ENCODE peak calls at places on chromosomes 1 and 21, in seven cellular contexts. One of them, this sample, is unnamed.

GRCh38 chr1:167648252-167648849 is 18.3 kb downstream of the RCSD1 start:
- DNase-seq in type B pancreatic cell: no peak
- DNase-seq in brain microvascular endothelial cell: no peak
- DNase-seq in stomach: no peak
- DNase-seq in osteoblast: no peak
- DNase-seq in AG10803: no peak
- DNase-seq in lower lobe of right lung: no peak
- DNase-seq in this sample: no peak

GRCh38 chr1:7471836-7472235 is 299.3 kb upstream of the VAMP3 start:
- DNase-seq in type B pancreatic cell: no peak
- DNase-seq in brain microvascular endothelial cell: no peak
- DNase-seq in stomach: no peak
- DNase-seq in osteoblast: peak
- DNase-seq in AG10803: peak
- DNase-seq in lower lobe of right lung: no peak
- DNase-seq in this sample: no peak

GRCh38 chr1:220113136-220113695 is 19.3 kb downstream of the IARS2 start:
- DNase-seq in type B pancreatic cell: no peak
- DNase-seq in brain microvascular endothelial cell: peak
- DNase-seq in stomach: no peak
- DNase-seq in osteoblast: no peak
- DNase-seq in AG10803: peak
- DNase-seq in lower lobe of right lung: no peak
- DNase-seq in this sample: peak

GRCh38 chr1:79815115-79815514 is 808.6 kb upstream of the ADGRL4 start:
- DNase-seq in type B pancreatic cell: no peak
- DNase-seq in brain microvascular endothelial cell: no peak
- DNase-seq in stomach: no peak
- DNase-seq in osteoblast: no peak
- DNase-seq in AG10803: peak
- DNase-seq in lower lobe of right lung: no peak
- DNase-seq in this sample: no peak

GRCh38 chr1:228097333-228098081 is 5.6 kb downstream of the C1orf35 start:
- DNase-seq in type B pancreatic cell: no peak
- DNase-seq in brain microvascular endothelial cell: no peak
- DNase-seq in stomach: peak
- DNase-seq in osteoblast: peak
- DNase-seq in AG10803: no peak
- DNase-seq in lower lobe of right lung: no peak
- DNase-seq in this sample: no peak

GRCh38 chr1:210792250-210792649 is 341.7 kb downstream of the KCNH1 start:
- DNase-seq in type B pancreatic cell: no peak
- DNase-seq in brain microvascular endothelial cell: no peak
- DNase-seq in stomach: no peak
- DNase-seq in osteoblast: peak
- DNase-seq in AG10803: no peak
- DNase-seq in lower lobe of right lung: no peak
- DNase-seq in this sample: no peak

GRCh38 chr1:228312091-228312764 is 94.4 kb downstream of the TRIM11 start:
- DNase-seq in type B pancreatic cell: no peak
- DNase-seq in brain microvascular endothelial cell: no peak
- DNase-seq in stomach: no peak
- DNase-seq in osteoblast: peak
- DNase-seq in AG10803: no peak
- DNase-seq in lower lobe of right lung: peak
- DNase-seq in this sample: no peak

GRCh38 chr1:113659010-113659409 is 100.3 kb downstream of the PHTF1 start:
- DNase-seq in type B pancreatic cell: no peak
- DNase-seq in brain microvascular endothelial cell: no peak
- DNase-seq in stomach: no peak
- DNase-seq in osteoblast: no peak
- DNase-seq in AG10803: no peak
- DNase-seq in lower lobe of right lung: no peak
- DNase-seq in this sample: no peak

GRCh38 chr1:30405631-30406212 is 317.7 kb downstream of the MATN1 start:
- DNase-seq in type B pancreatic cell: peak
- DNase-seq in brain microvascular endothelial cell: no peak
- DNase-seq in stomach: peak
- DNase-seq in osteoblast: no peak
- DNase-seq in AG10803: no peak
- DNase-seq in lower lobe of right lung: no peak
- DNase-seq in this sample: no peak

GRCh38 chr1:11692899-11693590 is 1.5 kb downstream of the DRAXIN start:
- DNase-seq in type B pancreatic cell: no peak
- DNase-seq in brain microvascular endothelial cell: peak
- DNase-seq in stomach: no peak
- DNase-seq in osteoblast: peak
- DNase-seq in AG10803: peak
- DNase-seq in lower lobe of right lung: no peak
- DNase-seq in this sample: no peak

GRCh38 chr1:34858901-34859441 is 578 bp downstream of the SMIM12 start:
- DNase-seq in type B pancreatic cell: no peak
- DNase-seq in brain microvascular endothelial cell: peak
- DNase-seq in stomach: no peak
- DNase-seq in osteoblast: peak
- DNase-seq in AG10803: peak
- DNase-seq in lower lobe of right lung: no peak
- DNase-seq in this sample: no peak

GRCh38 chr1:246302251-246302625 is 204.8 kb downstream of the SMYD3 start:
- DNase-seq in type B pancreatic cell: no peak
- DNase-seq in brain microvascular endothelial cell: no peak
- DNase-seq in stomach: no peak
- DNase-seq in osteoblast: no peak
- DNase-seq in AG10803: peak
- DNase-seq in lower lobe of right lung: no peak
- DNase-seq in this sample: no peak

GRCh38 chr1:9278585-9279153 is 14.0 kb upstream of the SPSB1 start:
- DNase-seq in type B pancreatic cell: no peak
- DNase-seq in brain microvascular endothelial cell: no peak
- DNase-seq in stomach: no peak
- DNase-seq in osteoblast: peak
- DNase-seq in AG10803: no peak
- DNase-seq in lower lobe of right lung: no peak
- DNase-seq in this sample: no peak

GRCh38 chr1:9279172-9279840 is 13.4 kb upstream of the SPSB1 start:
- DNase-seq in type B pancreatic cell: no peak
- DNase-seq in brain microvascular endothelial cell: no peak
- DNase-seq in stomach: no peak
- DNase-seq in osteoblast: peak
- DNase-seq in AG10803: no peak
- DNase-seq in lower lobe of right lung: no peak
- DNase-seq in this sample: no peak

GRCh38 chr1:9281907-9282306 is 10.8 kb upstream of the SPSB1 start:
- DNase-seq in type B pancreatic cell: no peak
- DNase-seq in brain microvascular endothelial cell: no peak
- DNase-seq in stomach: no peak
- DNase-seq in osteoblast: peak
- DNase-seq in AG10803: no peak
- DNase-seq in lower lobe of right lung: no peak
- DNase-seq in this sample: no peak

GRCh38 chr1:9281071-9281827 is 11.4 kb upstream of the SPSB1 start:
- DNase-seq in type B pancreatic cell: no peak
- DNase-seq in brain microvascular endothelial cell: no peak
- DNase-seq in stomach: no peak
- DNase-seq in osteoblast: peak
- DNase-seq in AG10803: peak
- DNase-seq in lower lobe of right lung: no peak
- DNase-seq in this sample: no peak

GRCh38 chr1:9280015-9280860 is 12.5 kb upstream of the SPSB1 start:
- DNase-seq in type B pancreatic cell: no peak
- DNase-seq in brain microvascular endothelial cell: peak
- DNase-seq in stomach: peak
- DNase-seq in osteoblast: peak
- DNase-seq in AG10803: peak
- DNase-seq in lower lobe of right lung: no peak
- DNase-seq in this sample: no peak
- TF ChIP-seq CTCF in type B pancreatic cell: no peak
- TF ChIP-seq CTCF in brain microvascular endothelial cell: no peak
- TF ChIP-seq CTCF in stomach: no peak
- TF ChIP-seq CTCF in osteoblast: no peak
- TF ChIP-seq CTCF in AG10803: peak
- TF ChIP-seq CTCF in lower lobe of right lung: no peak
- TF ChIP-seq CTCF in this sample: no peak

DNA sequence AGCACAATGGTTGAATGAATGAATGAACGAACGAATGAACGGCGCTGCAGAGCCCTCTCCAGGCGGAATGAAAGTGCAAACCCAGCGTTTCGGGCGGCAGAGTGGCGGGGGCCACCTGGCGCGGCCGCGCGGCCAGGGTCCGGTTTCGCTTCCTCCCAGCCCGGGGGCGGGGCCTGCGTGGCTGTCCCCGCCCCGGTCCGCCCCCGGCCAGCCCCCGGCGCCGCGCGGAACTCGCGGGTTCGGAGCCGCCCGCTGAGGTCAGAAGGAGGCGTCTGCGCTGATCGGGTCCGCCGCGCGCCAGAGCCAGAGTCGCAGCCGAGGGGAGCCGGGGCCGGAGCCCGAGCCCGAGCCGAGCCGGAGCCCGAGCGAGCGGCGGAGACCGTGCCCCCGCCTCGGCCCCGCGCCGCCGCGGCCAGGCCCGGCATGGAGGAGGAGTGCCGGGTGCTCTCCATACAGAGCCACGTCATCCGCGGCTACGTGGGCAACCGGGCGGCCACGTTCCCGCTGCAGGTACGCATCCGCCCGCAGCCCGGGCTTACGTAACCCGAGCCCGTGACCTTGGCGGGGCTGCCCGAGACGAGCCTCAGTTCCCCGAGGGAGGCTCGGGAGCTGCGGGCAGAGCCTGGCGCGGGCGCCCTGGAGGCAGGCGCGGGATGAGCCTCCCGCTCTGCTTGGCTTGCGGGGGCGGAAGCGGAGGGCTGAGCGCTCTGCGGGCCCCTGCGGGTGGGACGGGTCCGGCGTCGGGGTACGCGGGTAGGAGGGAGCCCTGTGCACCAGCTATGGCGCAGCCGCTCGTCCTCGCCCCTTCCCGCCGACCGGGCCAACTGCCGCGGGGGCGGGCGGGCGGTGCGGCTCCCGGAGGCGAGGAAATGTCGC is at the start of gene PDXK:
- DNase-seq in type B pancreatic cell: peak
- DNase-seq in brain microvascular endothelial cell: peak
- DNase-seq in stomach: peak
- DNase-seq in osteoblast: peak
- DNase-seq in AG10803: peak
- DNase-seq in lower lobe of right lung: peak
- DNase-seq in this sample: no peak
- TF ChIP-seq CTCF in type B pancreatic cell: no peak
- TF ChIP-seq CTCF in brain microvascular endothelial cell: no peak
- TF ChIP-seq CTCF in stomach: no peak
- TF ChIP-seq CTCF in osteoblast: no peak
- TF ChIP-seq CTCF in AG10803: no peak
- TF ChIP-seq CTCF in lower lobe of right lung: no peak
- TF ChIP-seq CTCF in this sample: peak

DNA sequence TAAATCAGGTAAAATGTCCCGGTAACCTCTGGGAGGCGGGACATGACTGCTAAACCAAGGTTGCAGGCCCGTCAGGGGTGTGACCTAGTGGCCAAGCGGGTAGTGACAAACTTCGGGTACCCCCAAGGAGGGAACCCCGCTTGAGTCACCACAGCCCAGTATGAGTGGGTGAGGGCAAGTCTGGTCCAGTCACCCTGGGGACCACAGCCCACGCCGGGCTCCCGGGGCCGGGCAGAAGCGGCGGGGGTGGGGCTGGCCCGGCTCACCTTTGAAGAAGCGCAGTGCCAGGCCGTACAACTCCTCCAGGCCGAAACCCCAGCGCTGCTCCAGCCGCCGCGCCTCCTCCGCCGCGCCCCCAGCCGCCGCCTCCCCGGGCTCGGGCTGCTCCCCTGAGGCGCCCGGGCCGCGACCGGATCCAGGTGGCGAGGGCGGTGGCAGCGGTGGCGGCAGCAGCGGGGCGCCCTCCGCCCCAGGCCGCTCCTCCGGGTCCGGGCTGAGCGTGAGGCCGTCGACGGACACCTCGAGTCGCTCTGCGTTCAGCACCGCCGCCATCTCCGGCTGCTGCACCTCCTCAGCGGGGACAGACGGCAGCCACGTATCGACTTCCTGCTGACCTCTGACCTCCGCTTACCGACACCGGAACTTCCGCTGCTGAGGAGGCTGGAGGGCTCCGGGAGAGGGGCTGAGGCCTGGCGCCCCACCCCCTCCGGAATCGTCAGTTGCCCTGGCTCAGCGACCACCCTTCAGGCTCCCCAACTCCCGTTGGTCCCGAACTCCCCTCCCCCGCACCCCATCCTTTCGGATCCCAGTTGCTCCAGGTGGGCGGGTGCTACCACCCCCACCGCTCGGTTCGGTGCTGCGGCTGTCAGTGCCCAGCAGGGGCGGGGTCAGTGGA is at the start of gene ACBD3:
- DNase-seq in type B pancreatic cell: peak
- DNase-seq in brain microvascular endothelial cell: peak
- DNase-seq in stomach: peak
- DNase-seq in osteoblast: peak
- DNase-seq in AG10803: peak
- DNase-seq in lower lobe of right lung: peak
- DNase-seq in this sample: peak
- TF ChIP-seq CTCF in type B pancreatic cell: no peak
- TF ChIP-seq CTCF in brain microvascular endothelial cell: peak
- TF ChIP-seq CTCF in stomach: no peak
- TF ChIP-seq CTCF in osteoblast: no peak
- TF ChIP-seq CTCF in AG10803: no peak
- TF ChIP-seq CTCF in lower lobe of right lung: no peak
- TF ChIP-seq CTCF in this sample: peak

GRCh38 chr1:214318356-214318755 is 37.4 kb downstream of the SMYD2 start:
- DNase-seq in type B pancreatic cell: no peak
- DNase-seq in brain microvascular endothelial cell: peak
- DNase-seq in stomach: no peak
- DNase-seq in osteoblast: peak
- DNase-seq in AG10803: no peak
- DNase-seq in lower lobe of right lung: no peak
- DNase-seq in this sample: no peak

GRCh38 chr1:214317734-214318133 is 36.8 kb downstream of the SMYD2 start:
- DNase-seq in type B pancreatic cell: no peak
- DNase-seq in brain microvascular endothelial cell: no peak
- DNase-seq in stomach: no peak
- DNase-seq in osteoblast: no peak
- DNase-seq in AG10803: no peak
- DNase-seq in lower lobe of right lung: no peak
- DNase-seq in this sample: no peak

GRCh38 chr1:214318956-214319355 is 38.0 kb downstream of the SMYD2 start:
- DNase-seq in type B pancreatic cell: no peak
- DNase-seq in brain microvascular endothelial cell: no peak
- DNase-seq in stomach: no peak
- DNase-seq in osteoblast: no peak
- DNase-seq in AG10803: no peak
- DNase-seq in lower lobe of right lung: no peak
- DNase-seq in this sample: no peak

GRCh38 chr1:214321686-214322453 is 40.9 kb downstream of the SMYD2 start:
- DNase-seq in type B pancreatic cell: no peak
- DNase-seq in brain microvascular endothelial cell: no peak
- DNase-seq in stomach: no peak
- DNase-seq in osteoblast: no peak
- DNase-seq in AG10803: no peak
- DNase-seq in lower lobe of right lung: no peak
- DNase-seq in this sample: no peak

DNA sequence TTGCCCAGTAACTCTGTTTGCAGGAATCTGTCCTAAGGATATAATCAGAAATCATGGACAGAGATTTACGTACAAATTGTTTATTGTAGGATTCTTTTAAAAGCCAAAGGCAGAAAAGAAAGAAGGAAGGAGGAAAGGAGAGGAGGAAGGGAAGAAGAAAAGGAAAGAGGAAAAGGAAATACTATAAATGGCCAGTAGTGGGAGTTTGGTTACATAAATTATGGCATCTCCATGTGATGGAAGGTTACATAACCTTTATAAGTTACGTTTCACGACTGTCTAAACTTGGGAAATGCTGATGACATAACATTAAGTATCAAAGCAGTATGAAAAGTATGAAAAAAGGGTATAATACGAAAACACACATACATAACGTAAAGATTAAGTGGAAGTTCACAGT is 39.0 kb downstream of the SMYD2 start:
- DNase-seq in type B pancreatic cell: no peak
- DNase-seq in brain microvascular endothelial cell: no peak
- DNase-seq in stomach: no peak
- DNase-seq in osteoblast: no peak
- DNase-seq in AG10803: no peak
- DNase-seq in lower lobe of right lung: no peak
- DNase-seq in this sample: no peak
- TF ChIP-seq CTCF in type B pancreatic cell: peak
- TF ChIP-seq CTCF in brain microvascular endothelial cell: no peak
- TF ChIP-seq CTCF in stomach: no peak
- TF ChIP-seq CTCF in osteoblast: peak
- TF ChIP-seq CTCF in AG10803: peak
- TF ChIP-seq CTCF in lower lobe of right lung: peak
- TF ChIP-seq CTCF in this sample: peak